ENCODE peak calls at places on chromosomes 4 and X, in ten cellular contexts. T, Q, M, X, U, G, O, R, N and K are unnamed samples.

GRCh38 chr4:8765631-8766590 is 105.7 kb downstream of the HMX1 start:
- DNase-seq in T (no peak), Q (peak), M (no peak), X (no peak), U (no peak), G (no peak), O (no peak), R (peak), N (no peak), K (peak)

GRCh38 chrX:121433289-121433688 is 385.9 kb downstream of the GLUD2 start:
- DNase-seq in T (no peak), Q (no peak), M (no peak), X (no peak), U (no peak), G (no peak), O (no peak), R (no peak), N (no peak), K (no peak)

GRCh38 chr4:152981278-152981677 is 45.2 kb downstream of the FHDC1 start:
- DNase-seq in T (no peak), Q (no peak), M (no peak), X (no peak), U (peak), G (no peak), O (no peak), R (no peak), N (no peak), K (no peak)

GRCh38 chrX:45668686-45669443 is 468.2 kb upstream of the DIPK2B start:
- DNase-seq in T (peak), Q (no peak), M (no peak), X (no peak), U (peak), G (no peak), O (no peak), R (no peak), N (no peak), K (no peak)

GRCh38 chr4:149426461-149426860 is 389.2 kb downstream of the IQCM start:
- DNase-seq in T (no peak), Q (no peak), M (no peak), X (no peak), U (peak), G (no peak), O (no peak), R (no peak), N (no peak), K (no peak)

GRCh38 chr4:12692815-12693214 is 791.3 kb downstream of the RAB28 start:
- DNase-seq in T (no peak), Q (no peak), M (no peak), X (no peak), U (peak), G (no peak), O (no peak), R (no peak), N (no peak), K (no peak)

GRCh38 chrX:31213941-31214340 is 142.1 kb upstream of the FTHL17 start:
- DNase-seq in T (no peak), Q (no peak), M (peak), X (no peak), U (no peak), G (no peak), O (peak), R (peak), N (no peak), K (no peak)

GRCh38 chr4:64774626-64775025 is 365.4 kb upstream of the TECRL start:
- DNase-seq in T (no peak), Q (no peak), M (no peak), X (no peak), U (peak), G (no peak), O (no peak), R (no peak), N (no peak), K (no peak)

GRCh38 chrX:106933538-106933961 is 13.3 kb downstream of the CLDN2 start:
- DNase-seq in T (no peak), Q (no peak), M (no peak), X (no peak), U (peak), G (no peak), O (peak), R (no peak), N (no peak), K (no peak)

GRCh38 chr4:77699731-77700210 is 94.2 kb downstream of the CXCL13 start:
- DNase-seq in T (peak), Q (no peak), M (peak), X (no peak), U (peak), G (no peak), O (no peak), R (peak), N (no peak), K (peak)

GRCh38 chr4:42642136-42642797 is 14.6 kb downstream of the ATP8A1 start:
- DNase-seq in T (no peak), Q (no peak), M (no peak), X (no peak), U (no peak), G (no peak), O (no peak), R (no peak), N (no peak), K (no peak)

GRCh38 chr4:4853371-4853823 is 6.1 kb upstream of the MSX1 start:
- DNase-seq in T (no peak), Q (no peak), M (peak), X (no peak), U (no peak), G (no peak), O (no peak), R (no peak), N (no peak), K (peak)

GRCh38 chr4:123616970-123617392 is 220.4 kb downstream of the SPRY1 start:
- DNase-seq in T (no peak), Q (peak), M (peak), X (no peak), U (peak), G (peak), O (peak), R (no peak), N (peak), K (no peak)

GRCh38 chr4:127997534-127998388 is 32.6 kb downstream of the ABHD18 start:
- DNase-seq in T (no peak), Q (no peak), M (peak), X (no peak), U (peak), G (no peak), O (peak), R (no peak), N (no peak), K (no peak)

GRCh38 chrX:153969125-153969903 is 2.3 kb downstream of the HCFC1 start:
- DNase-seq in T (no peak), Q (peak), M (no peak), X (no peak), U (no peak), G (no peak), O (no peak), R (peak), N (no peak), K (no peak)

GRCh38 chrX:144849141-144849540 is 398.2 kb upstream of the SPANXN1 start:
- DNase-seq in T (peak), Q (no peak), M (no peak), X (no peak), U (no peak), G (no peak), O (no peak), R (no peak), N (no peak), K (no peak)

GRCh38 chr4:184364100-184364921 is 110.0 kb downstream of the IRF2 start:
- DNase-seq in T (no peak), Q (no peak), M (no peak), X (no peak), U (no peak), G (no peak), O (no peak), R (no peak), N (no peak), K (no peak)

GRCh38 chr4:77010841-77011354 is 61.3 kb downstream of the SEPTIN11 start:
- DNase-seq in T (peak), Q (no peak), M (no peak), X (no peak), U (peak), G (no peak), O (no peak), R (no peak), N (no peak), K (no peak)

GRCh38 chr4:181896609-181897008 is 346.6 kb upstream of the TENM3 start:
- DNase-seq in T (no peak), Q (no peak), M (no peak), X (no peak), U (peak), G (no peak), O (no peak), R (no peak), N (no peak), K (no peak)

GRCh38 chr4:3317011-3317655 is 24.3 kb downstream of the RGS12 start:
- DNase-seq in T (no peak), Q (no peak), M (no peak), X (no peak), U (no peak), G (no peak), O (peak), R (peak), N (no peak), K (no peak)

GRCh38 chr4:2714071-2714770 is 41.9 kb downstream of the TNIP2 start:
- DNase-seq in T (peak), Q (peak), M (no peak), X (no peak), U (peak), G (peak), O (peak), R (peak), N (no peak), K (peak)

GRCh38 chr4:110781944-110782343 is 159.1 kb upstream of the PITX2 start:
- DNase-seq in T (no peak), Q (no peak), M (no peak), X (no peak), U (no peak), G (no peak), O (no peak), R (no peak), N (no peak), K (no peak)

GRCh38 chrX:70916754-70917153 is 8.2 kb upstream of the TEX11 start:
- DNase-seq in T (no peak), Q (no peak), M (no peak), X (no peak), U (no peak), G (no peak), O (no peak), R (no peak), N (no peak), K (no peak)

GRCh38 chrX:47198026-47198686 is 4.5 kb downstream of the UBA1 start:
- DNase-seq in T (no peak), Q (no peak), M (peak), X (no peak), U (peak), G (no peak), O (no peak), R (no peak), N (no peak), K (no peak)

GRCh38 chr4:25246680-25247611 is 13.1 kb downstream of the PI4K2B start:
- DNase-seq in T (no peak), Q (no peak), M (no peak), X (no peak), U (no peak), G (no peak), O (no peak), R (no peak), N (no peak), K (no peak)

GRCh38 chr4:10173039-10173753 is 56.6 kb upstream of the WDR1 start:
- DNase-seq in T (no peak), Q (peak), M (no peak), X (no peak), U (peak), G (no peak), O (no peak), R (no peak), N (no peak), K (no peak)

GRCh38 chr4:148376151-148376550 is 66.1 kb downstream of the NR3C2 start:
- DNase-seq in T (no peak), Q (peak), M (no peak), X (no peak), U (peak), G (peak), O (peak), R (peak), N (no peak), K (no peak)

GRCh38 chrX:2549874-2550273 is 49.1 kb upstream of the DHRSX start:
- DNase-seq in T (no peak), Q (no peak), M (no peak), X (no peak), U (no peak), G (no peak), O (peak), R (no peak), N (no peak), K (no peak)

GRCh38 chr4:82890602-82890912 is 396 bp downstream of the SEC31A start:
- DNase-seq in T (no peak), Q (no peak), M (no peak), X (no peak), U (peak), G (no peak), O (no peak), R (no peak), N (no peak), K (no peak)

GRCh38 chr4:69760455-69760854 is at the start of gene SULT1B1:
- DNase-seq in T (peak), Q (no peak), M (no peak), X (no peak), U (peak), G (peak), O (no peak), R (no peak), N (peak), K (no peak)

GRCh38 chr4:174378951-174379350 is 95.2 kb downstream of the CEP44 start:
- DNase-seq in T (no peak), Q (no peak), M (no peak), X (no peak), U (no peak), G (no peak), O (no peak), R (no peak), N (no peak), K (no peak)

GRCh38 chr4:1647432-1647831 is 36.7 kb downstream of the FAM53A start:
- DNase-seq in T (no peak), Q (no peak), M (no peak), X (no peak), U (no peak), G (no peak), O (no peak), R (no peak), N (no peak), K (no peak)

DNA sequence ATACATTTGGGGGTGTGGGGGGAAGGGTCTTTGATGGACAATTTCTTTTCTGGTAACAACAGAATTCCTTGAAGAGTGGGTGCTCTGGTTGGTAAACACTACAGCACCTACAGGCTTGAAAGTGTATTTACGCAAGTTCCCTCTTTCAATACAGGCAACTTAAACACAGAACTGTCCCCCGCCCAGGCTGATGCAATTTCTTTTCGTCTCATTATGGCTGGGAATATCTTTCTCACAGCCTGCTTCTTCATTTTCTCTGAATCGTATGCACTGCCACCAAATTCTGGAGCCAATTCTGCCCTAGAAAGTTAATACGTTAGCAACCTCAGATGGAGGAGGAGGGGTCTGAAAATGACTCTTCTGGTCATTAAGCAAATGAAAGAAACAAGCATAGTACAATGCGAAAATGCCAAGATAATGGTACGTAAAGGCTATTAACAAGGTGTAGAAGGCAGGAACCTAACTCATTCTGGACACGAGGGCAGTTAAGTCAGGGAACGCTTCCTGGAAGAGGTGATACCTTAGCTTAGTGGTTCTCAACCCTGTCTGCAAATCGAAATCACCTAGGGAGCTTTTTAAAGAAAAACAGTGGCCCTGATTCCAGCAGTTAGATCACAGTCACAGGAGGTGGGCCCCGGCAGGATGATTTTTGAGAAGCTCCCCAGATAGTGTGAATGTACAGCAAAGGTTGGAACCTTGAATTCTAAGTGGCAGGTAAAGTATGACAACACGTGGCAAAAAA is 1.0 kb downstream of the AGA start:
- DNase-seq in T (no peak), Q (no peak), M (peak), X (no peak), U (peak), G (no peak), O (no peak), R (peak), N (no peak), K (no peak)
- TF ChIP-seq CTCF in T (no peak), Q (no peak), M (no peak), X (peak), U (peak), G (no peak), O (no peak), R (peak), N (no peak), K (peak)

GRCh38 chrX:11908371-11908770 is 150.3 kb downstream of the MSL3 start:
- DNase-seq in T (no peak), Q (no peak), M (peak), X (no peak), U (peak), G (no peak), O (no peak), R (no peak), N (no peak), K (no peak)
- TF ChIP-seq CTCF in T (peak), Q (peak), M (peak), X (peak), U (peak), G (no peak), O (peak), R (peak), N (no peak), K (peak)

GRCh38 chr4:73922317-73922716 is 53.1 kb downstream of the CXCL1 start:
- DNase-seq in T (no peak), Q (no peak), M (no peak), X (no peak), U (no peak), G (no peak), O (no peak), R (no peak), N (no peak), K (no peak)

GRCh38 chr4:73923631-73923937 is 54.4 kb downstream of the CXCL1 start:
- DNase-seq in T (no peak), Q (no peak), M (no peak), X (no peak), U (no peak), G (no peak), O (no peak), R (no peak), N (no peak), K (no peak)

GRCh38 chr4:73918058-73918457 is 48.9 kb downstream of the CXCL1 start:
- DNase-seq in T (no peak), Q (no peak), M (no peak), X (no peak), U (no peak), G (no peak), O (no peak), R (no peak), N (no peak), K (no peak)

GRCh38 chr4:73919691-73920090 is 50.5 kb downstream of the CXCL1 start:
- DNase-seq in T (no peak), Q (no peak), M (no peak), X (no peak), U (peak), G (no peak), O (no peak), R (no peak), N (no peak), K (no peak)

DNA sequence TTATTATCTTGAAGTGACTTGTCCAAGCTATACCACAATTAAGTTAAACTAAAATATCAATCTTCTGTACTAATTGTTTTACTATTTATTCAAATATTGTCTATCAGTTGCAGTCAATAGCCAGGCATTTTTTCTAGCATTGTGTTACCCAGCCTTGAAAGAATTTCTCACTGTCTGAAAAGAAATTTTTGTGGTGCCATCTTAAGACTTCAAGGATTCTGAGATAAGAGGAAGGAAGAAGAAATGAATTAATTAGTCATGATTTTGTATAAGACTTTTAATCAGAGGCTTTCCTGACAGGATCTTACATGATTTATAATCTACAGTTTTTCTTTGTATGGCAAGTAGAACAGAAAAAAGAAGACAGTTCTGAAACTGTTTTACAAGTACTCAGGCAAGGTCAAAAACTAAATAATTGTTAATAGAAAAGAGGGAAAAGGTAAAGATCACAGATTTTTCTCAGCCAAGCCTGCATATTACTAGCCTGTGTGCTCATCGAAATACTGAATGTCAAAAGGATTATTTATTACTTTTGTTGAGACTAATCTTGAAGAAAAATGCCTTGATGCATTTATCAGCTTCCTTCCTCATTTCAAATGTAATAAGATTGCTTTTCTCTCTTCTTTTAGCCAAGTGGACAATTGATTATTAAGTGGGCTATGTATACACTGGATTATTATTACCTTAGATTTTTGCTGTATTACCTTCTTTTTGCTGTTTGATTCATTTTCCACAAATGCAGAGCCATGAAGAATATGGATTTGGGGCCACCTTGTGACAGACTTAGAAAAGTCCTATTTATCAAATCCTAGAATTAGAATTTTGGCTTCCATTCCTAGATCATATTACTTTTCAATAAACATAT is 53.8 kb downstream of the CXCL1 start:
- DNase-seq in T (peak), Q (no peak), M (no peak), X (no peak), U (peak), G (no peak), O (no peak), R (no peak), N (no peak), K (no peak)
- TF ChIP-seq CTCF in T (peak), Q (peak), M (peak), X (no peak), U (peak), G (no peak), O (peak), R (no peak), N (no peak), K (no peak)

DNA sequence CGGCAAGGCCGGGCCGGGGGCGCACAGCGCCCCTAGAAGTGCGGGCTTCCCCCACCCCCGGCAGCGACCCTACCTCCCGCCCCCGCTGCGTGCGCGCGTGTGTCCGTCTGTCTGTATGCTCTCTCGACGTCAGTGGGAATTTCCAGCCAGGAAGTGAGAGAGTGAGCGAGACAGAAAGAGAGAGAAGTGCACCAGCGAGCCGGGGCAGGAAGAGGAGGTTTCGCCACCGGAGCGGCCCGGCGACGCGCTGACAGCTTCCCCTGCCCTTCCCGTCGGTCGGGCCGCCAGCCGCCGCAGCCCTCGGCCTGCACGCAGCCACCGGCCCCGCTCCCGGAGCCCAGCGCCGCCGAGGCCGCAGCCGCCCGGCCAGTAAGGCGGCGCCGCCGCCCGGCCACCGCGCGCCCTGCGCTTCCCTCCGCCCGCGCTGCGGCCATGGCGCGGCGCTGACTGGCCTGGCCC is at the start of gene NFKB1:
- DNase-seq in T (peak), Q (peak), M (peak), X (no peak), U (peak), G (peak), O (peak), R (no peak), N (peak), K (no peak)
- TF ChIP-seq CTCF in T (no peak), Q (no peak), M (no peak), X (no peak), U (no peak), G (no peak), O (peak), R (no peak), N (no peak), K (no peak)

GRCh38 chr4:71494539-71494938 is 155.7 kb downstream of the SLC4A4 start:
- DNase-seq in T (no peak), Q (no peak), M (peak), X (no peak), U (no peak), G (no peak), O (no peak), R (no peak), N (no peak), K (no peak)
- TF ChIP-seq CTCF in T (no peak), Q (no peak), M (peak), X (no peak), U (no peak), G (no peak), O (no peak), R (no peak), N (no peak), K (no peak)